ENCODE peak calls at places on chromosomes 7 and 10, in four cellular contexts. F is activated naive CD8-positive, alpha-beta T cell treated with anti-CD3 and anti-CD28 coated beads for 36 hours; I is fibroblast of lung; T is effector CD8-positive, alpha-beta T cell. W is an unnamed sample.

GRCh38 chr7:1719913-1720312 is 49.8 kb downstream of the ELFN1 start:
- DNase-seq in F (no peak), I (no peak), T (no peak), W (no peak)

GRCh38 chr10:3892440-3893101 is 107.6 kb upstream of the KLF6 start:
- DNase-seq in F (no peak), I (no peak), T (no peak), W (no peak)

GRCh38 chr10:18233775-18234174 is 93.6 kb downstream of the CACNB2 start:
- DNase-seq in F (no peak), I (no peak), T (no peak), W (no peak)

GRCh38 chr7:23357190-23358093 is 58.3 kb downstream of the MALSU1 start:
- DNase-seq in F (no peak), I (peak), T (no peak), W (peak)

GRCh38 chr10:128211953-128212727 is 85.9 kb upstream of the MKI67 start:
- DNase-seq in F (peak), I (peak), T (peak), W (peak)

GRCh38 chr10:74035324-74035723 is 37.4 kb downstream of the VCL start:
- DNase-seq in F (no peak), I (peak), T (no peak), W (no peak)

GRCh38 chr10:659710-660141 is 29.7 kb downstream of the DIP2C start:
- DNase-seq in F (no peak), I (peak), T (no peak), W (no peak)

GRCh38 chr10:6195376-6195775 is 7.4 kb upstream of the PFKFB3 start:
- DNase-seq in F (no peak), I (no peak), T (no peak), W (no peak)

GRCh38 chr7:4154882-4155281 is 527.2 kb upstream of the FOXK1 start:
- DNase-seq in F (no peak), I (no peak), T (no peak), W (no peak)

GRCh38 chr10:29202541-29202940 is 86.3 kb upstream of the LYZL1 start:
- DNase-seq in F (no peak), I (no peak), T (no peak), W (no peak)

GRCh38 chr10:33258951-33259350 is 75.5 kb downstream of the NRP1 start:
- DNase-seq in F (no peak), I (peak), T (no peak), W (no peak)

GRCh38 chr10:81866753-81867152 is 8.2 kb upstream of the NRG3 start:
- DNase-seq in F (no peak), I (no peak), T (no peak), W (no peak)

GRCh38 chr10:27100800-27101347 is 580 bp upstream of the ANKRD26 start:
- DNase-seq in F (peak), I (no peak), T (peak), W (peak)

GRCh38 chr10:94546058-94546595 is 539 bp downstream of the HELLS start:
- DNase-seq in F (no peak), I (peak), T (no peak), W (no peak)

GRCh38 chr10:87635498-87636312 is 24.0 kb upstream of the PAPSS2 start:
- DNase-seq in F (peak), I (peak), T (no peak), W (no peak)

GRCh38 chr10:22415072-22415471 is 69.8 kb downstream of the SPAG6 start:
- DNase-seq in F (no peak), I (no peak), T (no peak), W (no peak)

GRCh38 chr7:82410461-82410860 is 33.1 kb downstream of the CACNA2D1 start:
- DNase-seq in F (no peak), I (no peak), T (no peak), W (no peak)

GRCh38 chr10:96846926-96847325 is 14.8 kb downstream of the LCOR start:
- DNase-seq in F (no peak), I (no peak), T (no peak), W (no peak)

GRCh38 chr10:65375528-65375927 is 1550.3 kb upstream of the LRRTM3 start:
- DNase-seq in F (no peak), I (no peak), T (no peak), W (no peak)

GRCh38 chr7:116834815-116835533 is 27.4 kb upstream of the CAPZA2 start:
- DNase-seq in F (no peak), I (peak), T (no peak), W (no peak)

GRCh38 chr10:131556061-131556896 is 244.8 kb upstream of the TCERG1L start:
- DNase-seq in F (no peak), I (no peak), T (no peak), W (no peak)

GRCh38 chr7:82865856-82866255 is 296.8 kb downstream of the PCLO start:
- DNase-seq in F (no peak), I (no peak), T (no peak), W (no peak)

GRCh38 chr10:110059965-110060364 is 52.2 kb downstream of the ADD3 start:
- DNase-seq in F (no peak), I (peak), T (no peak), W (no peak)

GRCh38 chr10:131269776-131270460 is 41.6 kb downstream of the TCERG1L start:
- DNase-seq in F (no peak), I (no peak), T (no peak), W (no peak)

GRCh38 chr10:125284875-125285597 is 124.7 kb upstream of the CTBP2 start:
- DNase-seq in F (no peak), I (no peak), T (no peak), W (no peak)

GRCh38 chr7:43463401-43463980 is 119.4 kb upstream of the STK17A start:
- DNase-seq in F (no peak), I (no peak), T (no peak), W (no peak)

GRCh38 chr10:35388197-35388596 is 51.9 kb downstream of the CCNY start:
- DNase-seq in F (no peak), I (no peak), T (no peak), W (no peak)

GRCh38 chr7:100013328-100013676 is 2.1 kb upstream of the ZKSCAN1 start:
- DNase-seq in F (peak), I (no peak), T (no peak), W (no peak)

GRCh38 chr7:132075573-132075972 is 500.7 kb downstream of the PLXNA4 start:
- DNase-seq in F (no peak), I (no peak), T (no peak), W (no peak)

GRCh38 chr10:129546106-129546505 is 79.1 kb downstream of the MGMT start:
- DNase-seq in F (no peak), I (no peak), T (no peak), W (no peak)

GRCh38 chr10:77149001-77149400 is 488.6 kb downstream of the KCNMA1 start:
- DNase-seq in F (no peak), I (no peak), T (no peak), W (no peak)

GRCh38 chr10:130016095-130016494 is 52.0 kb upstream of the EBF3 start:
- DNase-seq in F (no peak), I (no peak), T (no peak), W (no peak)

GRCh38 chr10:103849880-103850571 is 5.3 kb downstream of the SH3PXD2A start:
- DNase-seq in F (no peak), I (peak), T (no peak), W (no peak)

GRCh38 chr7:35716038-35716803 is 21.3 kb upstream of the HERPUD2 start:
- DNase-seq in F (no peak), I (peak), T (no peak), W (no peak)

GRCh38 chr7:20542594-20542993 is 72.9 kb upstream of the ABCB5 start:
- DNase-seq in F (no peak), I (peak), T (no peak), W (no peak)